ENCODE peak calls at places on chromosomes 11 and 22, in eight cellular contexts. One of them, this sample, is unnamed. For H3K27me3, the result is how much of the 10 kb centered on the place peaks cover.

GRCh38 chr11:8268530-8269461 is 5.1 kb upstream of the LMO1 start:
- DNase-seq in thoracic aorta: no peak
- DNase-seq in neural progenitor cell: peak
- DNase-seq in cardiac muscle cell: peak
- DNase-seq in bronchial epithelial cell: no peak
- DNase-seq in uterus: peak
- DNase-seq in AG04450: no peak
- DNase-seq in small intestine: no peak
- DNase-seq in this sample: no peak

GRCh38 chr22:29879738-29880137 is 3.2 kb upstream of the MTMR3 start:
- DNase-seq in thoracic aorta: no peak
- DNase-seq in neural progenitor cell: no peak
- DNase-seq in cardiac muscle cell: no peak
- DNase-seq in bronchial epithelial cell: no peak
- DNase-seq in uterus: no peak
- DNase-seq in AG04450: no peak
- DNase-seq in small intestine: no peak
- DNase-seq in this sample: no peak

GRCh38 chr22:36741968-36742367 is 34.0 kb downstream of the IFT27 start:
- DNase-seq in thoracic aorta: no peak
- DNase-seq in neural progenitor cell: no peak
- DNase-seq in cardiac muscle cell: no peak
- DNase-seq in bronchial epithelial cell: no peak
- DNase-seq in uterus: no peak
- DNase-seq in AG04450: no peak
- DNase-seq in small intestine: no peak
- DNase-seq in this sample: no peak

GRCh38 chr22:45278125-45278524 is 6.6 kb upstream of the UPK3A start:
- DNase-seq in thoracic aorta: no peak
- DNase-seq in neural progenitor cell: no peak
- DNase-seq in cardiac muscle cell: no peak
- DNase-seq in bronchial epithelial cell: no peak
- DNase-seq in uterus: no peak
- DNase-seq in AG04450: no peak
- DNase-seq in small intestine: no peak
- DNase-seq in this sample: no peak

GRCh38 chr11:64306876-64307622 is 1.7 kb downstream of the ESRRA start:
- DNase-seq in thoracic aorta: no peak
- DNase-seq in neural progenitor cell: peak
- DNase-seq in cardiac muscle cell: no peak
- DNase-seq in bronchial epithelial cell: no peak
- DNase-seq in uterus: no peak
- DNase-seq in AG04450: no peak
- DNase-seq in small intestine: peak
- DNase-seq in this sample: no peak

GRCh38 chr11:45270946-45271345 is 15.2 kb downstream of the SYT13 start:
- DNase-seq in thoracic aorta: no peak
- DNase-seq in neural progenitor cell: no peak
- DNase-seq in cardiac muscle cell: no peak
- DNase-seq in bronchial epithelial cell: no peak
- DNase-seq in uterus: no peak
- DNase-seq in AG04450: no peak
- DNase-seq in small intestine: peak
- DNase-seq in this sample: no peak

GRCh38 chr22:20079745-20080444 is at the start of gene DGCR8:
- DNase-seq in thoracic aorta: peak
- DNase-seq in neural progenitor cell: peak
- DNase-seq in cardiac muscle cell: peak
- DNase-seq in bronchial epithelial cell: peak
- DNase-seq in uterus: peak
- DNase-seq in AG04450: peak
- DNase-seq in small intestine: peak
- DNase-seq in this sample: peak

GRCh38 chr11:43899094-43899493 is 18.5 kb downstream of the ALKBH3 start:
- DNase-seq in thoracic aorta: no peak
- DNase-seq in neural progenitor cell: no peak
- DNase-seq in cardiac muscle cell: no peak
- DNase-seq in bronchial epithelial cell: no peak
- DNase-seq in uterus: no peak
- DNase-seq in AG04450: no peak
- DNase-seq in small intestine: no peak
- DNase-seq in this sample: no peak

GRCh38 chr22:47837703-47838102 is 1075.3 kb downstream of the TBC1D22A start:
- DNase-seq in thoracic aorta: no peak
- DNase-seq in neural progenitor cell: peak
- DNase-seq in cardiac muscle cell: no peak
- DNase-seq in bronchial epithelial cell: peak
- DNase-seq in uterus: no peak
- DNase-seq in AG04450: no peak
- DNase-seq in small intestine: peak
- DNase-seq in this sample: no peak

GRCh38 chr11:73982595-73982989 is at the start of gene UCP2:
- DNase-seq in thoracic aorta: peak
- DNase-seq in neural progenitor cell: peak
- DNase-seq in cardiac muscle cell: peak
- DNase-seq in bronchial epithelial cell: no peak
- DNase-seq in uterus: peak
- DNase-seq in AG04450: peak
- DNase-seq in small intestine: peak
- DNase-seq in this sample: peak

GRCh38 chr11:48880021-48880441 is 103.7 kb downstream of the TRIM51G start:
- DNase-seq in thoracic aorta: no peak
- DNase-seq in neural progenitor cell: no peak
- DNase-seq in cardiac muscle cell: no peak
- DNase-seq in bronchial epithelial cell: no peak
- DNase-seq in uterus: no peak
- DNase-seq in AG04450: no peak
- DNase-seq in small intestine: no peak
- DNase-seq in this sample: no peak

GRCh38 chr11:127117231-127117671 is 116.7 kb upstream of the KIRREL3 start:
- DNase-seq in thoracic aorta: no peak
- DNase-seq in neural progenitor cell: no peak
- DNase-seq in cardiac muscle cell: no peak
- DNase-seq in bronchial epithelial cell: no peak
- DNase-seq in uterus: no peak
- DNase-seq in AG04450: no peak
- DNase-seq in small intestine: no peak
- DNase-seq in this sample: no peak

GRCh38 chr22:23496445-23496833 is 83.7 kb downstream of the IGLL1 start:
- DNase-seq in thoracic aorta: no peak
- DNase-seq in neural progenitor cell: no peak
- DNase-seq in cardiac muscle cell: no peak
- DNase-seq in bronchial epithelial cell: no peak
- DNase-seq in uterus: no peak
- DNase-seq in AG04450: no peak
- DNase-seq in small intestine: no peak
- DNase-seq in this sample: no peak

GRCh38 chr11:119434531-119435330 is 11.8 kb upstream of the THY1 start:
- DNase-seq in thoracic aorta: no peak
- DNase-seq in neural progenitor cell: no peak
- DNase-seq in cardiac muscle cell: no peak
- DNase-seq in bronchial epithelial cell: no peak
- DNase-seq in uterus: no peak
- DNase-seq in AG04450: no peak
- DNase-seq in small intestine: no peak
- DNase-seq in this sample: no peak

GRCh38 chr11:78834886-78835285 is 260.2 kb upstream of the NARS2 start:
- DNase-seq in thoracic aorta: no peak
- DNase-seq in neural progenitor cell: no peak
- DNase-seq in cardiac muscle cell: no peak
- DNase-seq in bronchial epithelial cell: no peak
- DNase-seq in uterus: no peak
- DNase-seq in AG04450: no peak
- DNase-seq in small intestine: no peak
- DNase-seq in this sample: no peak

GRCh38 chr11:72224587-72225410 is at the start of gene INPPL1:
- DNase-seq in thoracic aorta: no peak
- DNase-seq in neural progenitor cell: peak
- DNase-seq in cardiac muscle cell: peak
- DNase-seq in bronchial epithelial cell: no peak
- DNase-seq in uterus: peak
- DNase-seq in AG04450: no peak
- DNase-seq in small intestine: peak
- DNase-seq in this sample: no peak

GRCh38 chr11:19595840-19596751 is 116.5 kb upstream of the NAV2 start:
- DNase-seq in thoracic aorta: peak
- DNase-seq in neural progenitor cell: no peak
- DNase-seq in cardiac muscle cell: no peak
- DNase-seq in bronchial epithelial cell: peak
- DNase-seq in uterus: no peak
- DNase-seq in AG04450: peak
- DNase-seq in small intestine: no peak
- DNase-seq in this sample: no peak

GRCh38 chr11:135075740-135076139 is 663.7 kb upstream of the B3GAT1 start:
- DNase-seq in thoracic aorta: peak
- DNase-seq in neural progenitor cell: peak
- DNase-seq in cardiac muscle cell: peak
- DNase-seq in bronchial epithelial cell: peak
- DNase-seq in uterus: peak
- DNase-seq in AG04450: no peak
- DNase-seq in small intestine: peak
- DNase-seq in this sample: peak

GRCh38 chr11:18322818-18323570 is 627 bp downstream of the GTF2H1 start:
- DNase-seq in thoracic aorta: no peak
- DNase-seq in neural progenitor cell: peak
- DNase-seq in cardiac muscle cell: no peak
- DNase-seq in bronchial epithelial cell: peak
- DNase-seq in uterus: no peak
- DNase-seq in AG04450: no peak
- DNase-seq in small intestine: no peak
- DNase-seq in this sample: no peak

DNA sequence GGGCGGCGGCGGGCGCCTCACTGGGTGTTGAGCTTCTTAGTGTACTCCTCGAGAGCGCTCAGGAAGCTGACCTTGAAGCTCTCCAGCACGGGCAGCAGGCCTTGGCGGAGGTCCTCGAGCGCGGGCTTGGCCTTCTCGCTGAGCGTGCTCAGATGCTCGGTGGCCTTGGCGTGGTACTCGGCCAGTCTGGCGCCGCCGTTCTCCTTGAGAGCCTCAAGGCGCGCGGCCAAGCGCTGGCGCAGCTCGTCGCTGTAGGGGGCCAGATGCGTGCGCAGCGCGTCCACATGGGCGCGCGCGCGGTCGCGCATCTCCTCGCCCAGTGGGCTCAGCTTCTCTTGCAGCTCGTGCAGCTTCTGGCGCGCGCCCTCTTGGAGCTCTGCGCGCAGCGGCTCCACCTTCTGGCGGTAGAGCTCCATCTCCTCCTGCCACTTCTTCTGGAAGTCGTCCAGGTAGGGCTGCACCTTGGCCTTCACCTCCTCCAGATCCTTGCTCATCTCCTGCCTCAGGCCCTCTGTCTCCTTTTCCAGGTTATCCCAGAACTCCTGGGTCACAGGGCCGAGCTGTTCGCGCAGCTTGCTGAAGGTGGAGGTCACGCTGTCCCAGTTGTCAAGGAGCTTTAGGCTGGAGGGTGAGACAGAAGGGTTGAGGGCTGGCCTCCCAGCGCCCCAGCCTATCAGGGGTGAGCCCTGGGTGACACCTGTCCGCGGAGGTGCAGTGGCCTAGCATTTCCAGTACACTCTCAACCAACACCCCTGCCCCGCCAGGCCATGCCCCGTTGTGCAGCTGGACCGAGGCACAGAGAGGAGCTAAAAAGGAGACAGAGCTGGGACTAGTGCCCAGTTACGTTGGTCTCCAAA is 1.4 kb downstream of the APOA1 start:
- DNase-seq in thoracic aorta: peak
- DNase-seq in neural progenitor cell: peak
- DNase-seq in cardiac muscle cell: peak
- DNase-seq in bronchial epithelial cell: peak
- DNase-seq in uterus: peak
- DNase-seq in AG04450: peak
- DNase-seq in small intestine: peak
- DNase-seq in this sample: peak
- H3K4me3 ChIP-seq in thoracic aorta: peak
- H3K4me3 ChIP-seq in neural progenitor cell: peak
- H3K4me3 ChIP-seq in cardiac muscle cell: no peak
- H3K4me3 ChIP-seq in bronchial epithelial cell: peak
- H3K4me3 ChIP-seq in uterus: peak
- H3K4me3 ChIP-seq in AG04450: peak
- H3K4me3 ChIP-seq in small intestine: no peak
- H3K4me3 ChIP-seq in this sample: peak

GRCh38 chr11:33864479-33864878 is 27.4 kb downstream of the LMO2 start:
- DNase-seq in thoracic aorta: no peak
- DNase-seq in neural progenitor cell: no peak
- DNase-seq in cardiac muscle cell: no peak
- DNase-seq in bronchial epithelial cell: no peak
- DNase-seq in uterus: no peak
- DNase-seq in AG04450: no peak
- DNase-seq in small intestine: no peak
- DNase-seq in this sample: no peak

GRCh38 chr11:33869511-33870422 is 22.1 kb downstream of the LMO2 start:
- DNase-seq in thoracic aorta: no peak
- DNase-seq in neural progenitor cell: peak
- DNase-seq in cardiac muscle cell: peak
- DNase-seq in bronchial epithelial cell: peak
- DNase-seq in uterus: no peak
- DNase-seq in AG04450: no peak
- DNase-seq in small intestine: peak
- DNase-seq in this sample: no peak

GRCh38 chr11:33868646-33869461 is 23.0 kb downstream of the LMO2 start:
- DNase-seq in thoracic aorta: no peak
- DNase-seq in neural progenitor cell: peak
- DNase-seq in cardiac muscle cell: peak
- DNase-seq in bronchial epithelial cell: no peak
- DNase-seq in uterus: no peak
- DNase-seq in AG04450: no peak
- DNase-seq in small intestine: no peak
- DNase-seq in this sample: no peak

GRCh38 chr11:33867566-33867965 is 24.3 kb downstream of the LMO2 start:
- DNase-seq in thoracic aorta: no peak
- DNase-seq in neural progenitor cell: no peak
- DNase-seq in cardiac muscle cell: no peak
- DNase-seq in bronchial epithelial cell: no peak
- DNase-seq in uterus: no peak
- DNase-seq in AG04450: no peak
- DNase-seq in small intestine: no peak
- DNase-seq in this sample: no peak

GRCh38 chr11:33867996-33868645 is 23.8 kb downstream of the LMO2 start:
- DNase-seq in thoracic aorta: no peak
- DNase-seq in neural progenitor cell: peak
- DNase-seq in cardiac muscle cell: no peak
- DNase-seq in bronchial epithelial cell: no peak
- DNase-seq in uterus: no peak
- DNase-seq in AG04450: no peak
- DNase-seq in small intestine: no peak
- DNase-seq in this sample: no peak
- H3K27me3 ChIP-seq in thoracic aorta: under half
- H3K27me3 ChIP-seq in neural progenitor cell: half or more
- H3K27me3 ChIP-seq in cardiac muscle cell: half or more
- H3K27me3 ChIP-seq in bronchial epithelial cell: under half
- H3K27me3 ChIP-seq in uterus: under half
- H3K27me3 ChIP-seq in AG04450: half or more
- H3K27me3 ChIP-seq in small intestine: under half
- H3K27me3 ChIP-seq in this sample: under half

GRCh38 chr22:31090217-31091085 is 9.3 kb downstream of the SMTN start:
- DNase-seq in thoracic aorta: no peak
- DNase-seq in neural progenitor cell: no peak
- DNase-seq in cardiac muscle cell: no peak
- DNase-seq in bronchial epithelial cell: no peak
- DNase-seq in uterus: peak
- DNase-seq in AG04450: no peak
- DNase-seq in small intestine: no peak
- DNase-seq in this sample: no peak
- H3K4me3 ChIP-seq in thoracic aorta: no peak
- H3K4me3 ChIP-seq in neural progenitor cell: no peak
- H3K4me3 ChIP-seq in cardiac muscle cell: no peak
- H3K4me3 ChIP-seq in bronchial epithelial cell: no peak
- H3K4me3 ChIP-seq in uterus: peak
- H3K4me3 ChIP-seq in AG04450: no peak
- H3K4me3 ChIP-seq in small intestine: no peak
- H3K4me3 ChIP-seq in this sample: no peak

GRCh38 chr22:22156348-22156715 is 88.3 kb upstream of the VPREB1 start:
- DNase-seq in thoracic aorta: no peak
- DNase-seq in neural progenitor cell: no peak
- DNase-seq in cardiac muscle cell: no peak
- DNase-seq in bronchial epithelial cell: no peak
- DNase-seq in uterus: no peak
- DNase-seq in AG04450: no peak
- DNase-seq in small intestine: no peak
- DNase-seq in this sample: no peak
- H3K27me3 ChIP-seq in thoracic aorta: under half
- H3K27me3 ChIP-seq in neural progenitor cell: half or more
- H3K27me3 ChIP-seq in cardiac muscle cell: half or more
- H3K27me3 ChIP-seq in bronchial epithelial cell: under half
- H3K27me3 ChIP-seq in uterus: under half
- H3K27me3 ChIP-seq in AG04450: under half
- H3K27me3 ChIP-seq in small intestine: under half
- H3K27me3 ChIP-seq in this sample: under half

This sample was measured in breast epithelium.